ENCODE peak calls at places on chromosomes 4 and X, in ten cellular contexts. One of them, this sample, is unnamed.

GRCh38 chrX:119605398-119605738 is 856 bp downstream of the NKRF start:
- DNase-seq in progenitor cell of endocrine pancreas: no peak
- DNase-seq in GM12891: no peak
- DNase-seq in myocyte: no peak
- DNase-seq in AG09319: no peak
- DNase-seq in activated CD4-positive, CD25-positive, alpha-beta regulatory T cell: no peak
- DNase-seq in activated T-helper 9 cell treated with anti-CD3 and anti-CD28 coated beads, Interleukin-2, amount 50 U/mL, for 16 hours: no peak
- DNase-seq in cardiac muscle cell: no peak
- DNase-seq in hippocampal formation: no peak
- DNase-seq in posterior cingulate gyrus: peak
- DNase-seq in this sample: no peak

GRCh38 chr4:147709999-147710398 is 21.9 kb upstream of the ARHGAP10 start:
- DNase-seq in activated T-helper 9 cell treated with anti-CD3 and anti-CD28 coated beads, Interleukin-2, amount 50 U/mL, for 16 hours: no peak
- DNase-seq in posterior cingulate gyrus: no peak
- DNase-seq in activated CD4-positive, CD25-positive, alpha-beta regulatory T cell: no peak
- DNase-seq in progenitor cell of endocrine pancreas: no peak
- DNase-seq in GM12891: no peak
- DNase-seq in myocyte: no peak
- DNase-seq in AG09319: no peak
- DNase-seq in hippocampal formation: no peak
- DNase-seq in cardiac muscle cell: peak
- DNase-seq in this sample: no peak

GRCh38 chr4:172232966-172233365 is 419.8 kb downstream of the GALNTL6 start:
- DNase-seq in activated CD4-positive, CD25-positive, alpha-beta regulatory T cell: no peak
- DNase-seq in posterior cingulate gyrus: no peak
- DNase-seq in myocyte: peak
- DNase-seq in AG09319: no peak
- DNase-seq in GM12891: no peak
- DNase-seq in hippocampal formation: no peak
- DNase-seq in progenitor cell of endocrine pancreas: no peak
- DNase-seq in activated T-helper 9 cell treated with anti-CD3 and anti-CD28 coated beads, Interleukin-2, amount 50 U/mL, for 16 hours: no peak
- DNase-seq in cardiac muscle cell: no peak
- DNase-seq in this sample: no peak

GRCh38 chr4:2806392-2807355 is 13.8 kb downstream of the SH3BP2 start:
- DNase-seq in AG09319: no peak
- DNase-seq in hippocampal formation: peak
- DNase-seq in activated CD4-positive, CD25-positive, alpha-beta regulatory T cell: no peak
- DNase-seq in cardiac muscle cell: peak
- DNase-seq in progenitor cell of endocrine pancreas: no peak
- DNase-seq in posterior cingulate gyrus: peak
- DNase-seq in activated T-helper 9 cell treated with anti-CD3 and anti-CD28 coated beads, Interleukin-2, amount 50 U/mL, for 16 hours: no peak
- DNase-seq in GM12891: no peak
- DNase-seq in myocyte: peak
- DNase-seq in this sample: no peak

GRCh38 chr4:16752150-16752549 is 146.3 kb downstream of the LDB2 start:
- DNase-seq in myocyte: no peak
- DNase-seq in hippocampal formation: no peak
- DNase-seq in activated CD4-positive, CD25-positive, alpha-beta regulatory T cell: no peak
- DNase-seq in posterior cingulate gyrus: no peak
- DNase-seq in progenitor cell of endocrine pancreas: no peak
- DNase-seq in activated T-helper 9 cell treated with anti-CD3 and anti-CD28 coated beads, Interleukin-2, amount 50 U/mL, for 16 hours: no peak
- DNase-seq in AG09319: no peak
- DNase-seq in GM12891: no peak
- DNase-seq in cardiac muscle cell: peak
- DNase-seq in this sample: no peak

GRCh38 chrX:131187234-131187633 is 101.9 kb downstream of the IGSF1 start:
- DNase-seq in myocyte: no peak
- DNase-seq in cardiac muscle cell: no peak
- DNase-seq in AG09319: no peak
- DNase-seq in progenitor cell of endocrine pancreas: no peak
- DNase-seq in GM12891: no peak
- DNase-seq in activated T-helper 9 cell treated with anti-CD3 and anti-CD28 coated beads, Interleukin-2, amount 50 U/mL, for 16 hours: no peak
- DNase-seq in posterior cingulate gyrus: no peak
- DNase-seq in activated CD4-positive, CD25-positive, alpha-beta regulatory T cell: no peak
- DNase-seq in hippocampal formation: no peak
- DNase-seq in this sample: no peak

GRCh38 chrX:105307762-105308161 is 87.3 kb upstream of the TEX13A start:
- DNase-seq in GM12891: no peak
- DNase-seq in cardiac muscle cell: peak
- DNase-seq in activated T-helper 9 cell treated with anti-CD3 and anti-CD28 coated beads, Interleukin-2, amount 50 U/mL, for 16 hours: no peak
- DNase-seq in activated CD4-positive, CD25-positive, alpha-beta regulatory T cell: no peak
- DNase-seq in posterior cingulate gyrus: no peak
- DNase-seq in progenitor cell of endocrine pancreas: no peak
- DNase-seq in myocyte: no peak
- DNase-seq in AG09319: no peak
- DNase-seq in hippocampal formation: no peak
- DNase-seq in this sample: no peak

GRCh38 chr4:131764730-131765129 is 1384.4 kb upstream of the PCDH10 start:
- DNase-seq in activated CD4-positive, CD25-positive, alpha-beta regulatory T cell: no peak
- DNase-seq in progenitor cell of endocrine pancreas: no peak
- DNase-seq in hippocampal formation: no peak
- DNase-seq in posterior cingulate gyrus: no peak
- DNase-seq in activated T-helper 9 cell treated with anti-CD3 and anti-CD28 coated beads, Interleukin-2, amount 50 U/mL, for 16 hours: no peak
- DNase-seq in AG09319: no peak
- DNase-seq in myocyte: no peak
- DNase-seq in cardiac muscle cell: no peak
- DNase-seq in GM12891: no peak
- DNase-seq in this sample: no peak

GRCh38 chrX:63855896-63856295 is 70.9 kb upstream of the ARHGEF9 start:
- DNase-seq in AG09319: no peak
- DNase-seq in hippocampal formation: no peak
- DNase-seq in progenitor cell of endocrine pancreas: no peak
- DNase-seq in activated CD4-positive, CD25-positive, alpha-beta regulatory T cell: no peak
- DNase-seq in posterior cingulate gyrus: no peak
- DNase-seq in cardiac muscle cell: no peak
- DNase-seq in GM12891: no peak
- DNase-seq in myocyte: no peak
- DNase-seq in activated T-helper 9 cell treated with anti-CD3 and anti-CD28 coated beads, Interleukin-2, amount 50 U/mL, for 16 hours: no peak
- DNase-seq in this sample: no peak

GRCh38 chr4:109046549-109047171 is 255.8 kb downstream of the COL25A1 start:
- DNase-seq in AG09319: no peak
- DNase-seq in hippocampal formation: no peak
- DNase-seq in GM12891: no peak
- DNase-seq in progenitor cell of endocrine pancreas: no peak
- DNase-seq in cardiac muscle cell: peak
- DNase-seq in activated T-helper 9 cell treated with anti-CD3 and anti-CD28 coated beads, Interleukin-2, amount 50 U/mL, for 16 hours: no peak
- DNase-seq in posterior cingulate gyrus: no peak
- DNase-seq in myocyte: peak
- DNase-seq in activated CD4-positive, CD25-positive, alpha-beta regulatory T cell: no peak
- DNase-seq in this sample: no peak

GRCh38 chr4:100738388-100739165 is 220.8 kb upstream of the EMCN start:
- DNase-seq in posterior cingulate gyrus: no peak
- DNase-seq in progenitor cell of endocrine pancreas: no peak
- DNase-seq in hippocampal formation: no peak
- DNase-seq in activated CD4-positive, CD25-positive, alpha-beta regulatory T cell: no peak
- DNase-seq in myocyte: peak
- DNase-seq in AG09319: peak
- DNase-seq in cardiac muscle cell: peak
- DNase-seq in activated T-helper 9 cell treated with anti-CD3 and anti-CD28 coated beads, Interleukin-2, amount 50 U/mL, for 16 hours: no peak
- DNase-seq in GM12891: no peak
- DNase-seq in this sample: no peak

GRCh38 chr4:147090486-147090885 is 144.8 kb upstream of the TTC29 start:
- DNase-seq in posterior cingulate gyrus: no peak
- DNase-seq in hippocampal formation: no peak
- DNase-seq in progenitor cell of endocrine pancreas: no peak
- DNase-seq in cardiac muscle cell: no peak
- DNase-seq in myocyte: peak
- DNase-seq in activated CD4-positive, CD25-positive, alpha-beta regulatory T cell: no peak
- DNase-seq in GM12891: no peak
- DNase-seq in AG09319: no peak
- DNase-seq in activated T-helper 9 cell treated with anti-CD3 and anti-CD28 coated beads, Interleukin-2, amount 50 U/mL, for 16 hours: no peak
- DNase-seq in this sample: no peak

GRCh38 chrX:150303386-150304097 is 59.6 kb upstream of the MAMLD1 start:
- DNase-seq in progenitor cell of endocrine pancreas: no peak
- DNase-seq in GM12891: no peak
- DNase-seq in hippocampal formation: no peak
- DNase-seq in AG09319: no peak
- DNase-seq in activated T-helper 9 cell treated with anti-CD3 and anti-CD28 coated beads, Interleukin-2, amount 50 U/mL, for 16 hours: no peak
- DNase-seq in myocyte: peak
- DNase-seq in posterior cingulate gyrus: no peak
- DNase-seq in activated CD4-positive, CD25-positive, alpha-beta regulatory T cell: no peak
- DNase-seq in cardiac muscle cell: no peak
- DNase-seq in this sample: no peak

GRCh38 chr4:165440415-165440882 is 61.6 kb downstream of the CPE start:
- DNase-seq in posterior cingulate gyrus: no peak
- DNase-seq in hippocampal formation: no peak
- DNase-seq in AG09319: peak
- DNase-seq in myocyte: peak
- DNase-seq in cardiac muscle cell: peak
- DNase-seq in progenitor cell of endocrine pancreas: no peak
- DNase-seq in activated T-helper 9 cell treated with anti-CD3 and anti-CD28 coated beads, Interleukin-2, amount 50 U/mL, for 16 hours: no peak
- DNase-seq in activated CD4-positive, CD25-positive, alpha-beta regulatory T cell: no peak
- DNase-seq in GM12891: no peak
- DNase-seq in this sample: no peak

GRCh38 chr4:48698029-48698901 is 81.8 kb downstream of the FRYL start:
- DNase-seq in activated CD4-positive, CD25-positive, alpha-beta regulatory T cell: no peak
- DNase-seq in myocyte: peak
- DNase-seq in GM12891: no peak
- DNase-seq in progenitor cell of endocrine pancreas: no peak
- DNase-seq in hippocampal formation: no peak
- DNase-seq in AG09319: peak
- DNase-seq in posterior cingulate gyrus: no peak
- DNase-seq in activated T-helper 9 cell treated with anti-CD3 and anti-CD28 coated beads, Interleukin-2, amount 50 U/mL, for 16 hours: no peak
- DNase-seq in cardiac muscle cell: peak
- DNase-seq in this sample: no peak

GRCh38 chr4:8730681-8731080 is 138.1 kb downstream of the CPZ start:
- DNase-seq in hippocampal formation: no peak
- DNase-seq in activated T-helper 9 cell treated with anti-CD3 and anti-CD28 coated beads, Interleukin-2, amount 50 U/mL, for 16 hours: no peak
- DNase-seq in activated CD4-positive, CD25-positive, alpha-beta regulatory T cell: no peak
- DNase-seq in myocyte: no peak
- DNase-seq in posterior cingulate gyrus: no peak
- DNase-seq in GM12891: no peak
- DNase-seq in cardiac muscle cell: no peak
- DNase-seq in progenitor cell of endocrine pancreas: no peak
- DNase-seq in AG09319: no peak
- DNase-seq in this sample: no peak

GRCh38 chr4:3276961-3277360 is 15.9 kb upstream of the RGS12 start:
- DNase-seq in cardiac muscle cell: peak
- DNase-seq in activated T-helper 9 cell treated with anti-CD3 and anti-CD28 coated beads, Interleukin-2, amount 50 U/mL, for 16 hours: no peak
- DNase-seq in myocyte: peak
- DNase-seq in hippocampal formation: no peak
- DNase-seq in activated CD4-positive, CD25-positive, alpha-beta regulatory T cell: no peak
- DNase-seq in progenitor cell of endocrine pancreas: no peak
- DNase-seq in GM12891: no peak
- DNase-seq in posterior cingulate gyrus: peak
- DNase-seq in AG09319: no peak
- DNase-seq in this sample: peak